ENCODE peak calls at places on chromosomes 5 and 9, in six cellular contexts. F is CD4-positive, alpha-beta T cell; C is RWPE1; L is endothelial cell; U is heart right ventricle; V is GM13976. N is an unnamed sample.

GRCh38 chr9:128861501-128861900 is 20.2 kb downstream of the KYAT1 start:
- DNase-seq in L (no peak), U (no peak), V (no peak), C (no peak), F (no peak), N (no peak)

GRCh38 chr9:121463026-121463827 is 36.4 kb downstream of the GGTA1 start:
- DNase-seq in U (peak), V (no peak), F (no peak), C (no peak), L (peak), N (no peak)

GRCh38 chr5:179311091-179311470 is 34.2 kb downstream of the ADAMTS2 start:
- DNase-seq in V (no peak), U (no peak), L (no peak), C (no peak), F (no peak), N (no peak)

GRCh38 chr9:2709645-2710101 is 7.6 kb upstream of the KCNV2 start:
- DNase-seq in U (no peak), L (no peak), C (no peak), F (no peak), V (no peak), N (no peak)

GRCh38 chr9:109507421-109507838 is 9.3 kb upstream of the PTPN3 start:
- DNase-seq in U (no peak), F (no peak), L (no peak), V (no peak), C (peak), N (no peak)

GRCh38 chr5:10946050-10946449 is 185.0 kb upstream of the DAP start:
- DNase-seq in U (no peak), F (no peak), L (no peak), C (no peak), V (no peak), N (no peak)

GRCh38 chr5:53472720-53473510 is 7.5 kb upstream of the FST start:
- DNase-seq in V (no peak), C (no peak), F (no peak), L (no peak), U (no peak), N (no peak)

GRCh38 chr5:38948501-38948900 is 102.7 kb downstream of the OSMR start:
- DNase-seq in L (no peak), V (no peak), C (no peak), U (no peak), F (no peak), N (no peak)

GRCh38 chr9:105858284-105858683 is 163.9 kb downstream of the TMEM38B start:
- DNase-seq in U (no peak), L (no peak), F (no peak), C (no peak), V (no peak), N (no peak)

GRCh38 chr9:136484153-136485048 is 1.6 kb upstream of the SEC16A start:
- DNase-seq in L (no peak), U (peak), C (peak), V (no peak), F (no peak), N (peak)

GRCh38 chr9:91361294-91362201 is at the start of gene AUH:
- DNase-seq in C (peak), L (peak), F (peak), V (peak), U (peak), N (peak)

GRCh38 chr9:111969061-111969460 is 72.4 kb downstream of the UGCG start:
- DNase-seq in C (no peak), V (no peak), L (no peak), F (no peak), U (no peak), N (peak)

GRCh38 chr5:41788800-41789395 is 81.3 kb downstream of the OXCT1 start:
- DNase-seq in F (no peak), L (no peak), C (no peak), V (no peak), U (peak), N (no peak)

DNA sequence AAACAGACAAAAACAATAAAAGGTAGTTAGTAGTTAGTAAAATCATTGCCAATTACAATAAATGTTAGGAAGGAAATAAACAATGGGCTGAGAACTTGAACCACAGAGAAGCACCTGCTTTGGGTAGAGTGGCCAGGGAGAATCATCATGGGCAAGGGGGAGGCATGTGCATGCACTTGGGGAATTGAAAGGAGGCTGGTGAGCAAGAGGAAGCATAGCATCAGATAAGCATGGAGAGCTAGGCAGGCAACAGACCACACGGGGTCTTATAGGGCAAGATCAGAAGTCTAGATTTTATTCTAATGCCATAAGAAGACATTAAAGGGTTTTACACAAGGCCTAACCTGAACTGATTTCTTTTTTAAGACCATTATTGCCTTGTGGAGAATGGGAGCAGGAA is 93.4 kb downstream of the PIP5K1B start:
- DNase-seq in F (no peak), V (no peak), L (no peak), U (no peak), C (no peak), N (no peak)
- TF ChIP-seq CTCF in F (no peak), V (no peak), L (no peak), U (no peak), C (no peak), N (no peak)

GRCh38 chr5:137728048-137728447 is 7.8 kb downstream of the KLHL3 start:
- DNase-seq in U (no peak), F (no peak), L (no peak), V (no peak), C (no peak), N (no peak)
- TF ChIP-seq CTCF in U (no peak), F (no peak), L (no peak), V (no peak), C (no peak), N (no peak)

GRCh38 chr9:35599763-35600604 is 5.1 kb upstream of the TESK1 start:
- DNase-seq in U (no peak), C (no peak), V (no peak), F (no peak), L (no peak), N (no peak)
- TF ChIP-seq CTCF in U (no peak), C (no peak), V (no peak), F (no peak), L (no peak), N (peak)

GRCh38 chr9:87824216-87824875 is 58.3 kb upstream of the SPATA31E1 start:
- DNase-seq in F (no peak), V (no peak), L (no peak), C (no peak), U (no peak), N (no peak)
- TF ChIP-seq CTCF in F (no peak), V (no peak), L (peak), C (no peak), U (no peak), N (no peak)

GRCh38 chr5:80269991-80270438 is 14.2 kb upstream of the SERINC5 start:
- DNase-seq in U (no peak), C (no peak), V (no peak), L (no peak), F (peak), N (no peak)

GRCh38 chr5:80276186-80276585 is 20.3 kb upstream of the SERINC5 start:
- DNase-seq in L (no peak), V (no peak), C (no peak), F (no peak), U (no peak), N (no peak)

DNA sequence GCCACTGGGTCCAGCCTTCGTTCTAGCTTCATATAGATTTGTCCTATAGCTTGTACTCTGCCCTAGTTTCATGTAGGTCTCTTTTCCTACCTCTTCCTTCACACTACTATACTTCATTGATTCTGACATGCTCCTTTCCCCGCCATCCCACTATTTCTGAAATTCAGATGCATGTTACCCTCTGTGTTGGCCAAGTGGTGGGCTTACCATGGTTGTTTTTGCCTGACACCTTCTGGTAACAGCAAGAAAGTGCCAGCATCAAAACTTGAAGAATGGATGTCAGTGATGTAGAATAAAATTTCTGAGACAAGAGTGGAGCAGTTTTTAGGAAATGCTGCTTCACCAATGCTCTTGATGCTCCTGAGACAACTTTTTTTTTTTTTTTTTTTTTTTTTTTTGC is 19.5 kb upstream of the SERINC5 start:
- DNase-seq in L (peak), U (no peak), F (no peak), V (no peak), C (no peak), N (no peak)
- TF ChIP-seq CTCF in L (peak), U (peak), F (peak), V (peak), C (peak), N (peak)

GRCh38 chr9:69816775-69817174 is 3.8 kb upstream of the CFAP95 start:
- DNase-seq in U (no peak), V (no peak), C (no peak), F (no peak), L (no peak), N (no peak)
- TF ChIP-seq CTCF in U (no peak), V (no peak), C (no peak), F (no peak), L (no peak), N (no peak)

GRCh38 chr5:75558221-75558620 is 46.5 kb downstream of the POLK start:
- DNase-seq in U (no peak), V (no peak), C (no peak), F (no peak), L (no peak), N (no peak)
- TF ChIP-seq CTCF in U (no peak), V (no peak), C (no peak), F (no peak), L (no peak), N (no peak)

DNA sequence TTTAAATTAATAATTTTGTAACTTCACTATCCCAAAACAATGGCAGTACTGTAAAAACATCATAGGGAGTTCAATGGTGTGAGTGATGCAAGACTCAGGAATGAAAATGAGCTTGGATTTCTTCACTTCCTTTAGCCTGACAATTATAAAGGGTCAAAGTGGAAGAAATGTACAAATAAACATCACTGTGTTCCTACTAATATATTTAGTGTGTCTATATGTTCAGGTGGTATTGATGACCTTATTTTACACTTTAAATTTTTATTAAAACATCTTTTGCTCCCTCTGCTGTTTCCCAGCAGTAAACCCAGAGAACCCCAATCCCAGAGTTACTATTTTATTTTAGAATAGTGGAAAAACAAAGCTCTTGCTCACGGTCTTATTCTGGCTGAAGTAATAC is 2.0 kb downstream of the LOX start:
- DNase-seq in L (no peak), C (peak), V (no peak), F (no peak), U (no peak), N (peak)
- TF ChIP-seq CTCF in L (no peak), C (no peak), V (no peak), F (no peak), U (no peak), N (no peak)

N was measured in mammary epithelial cell.